ENCODE peak calls at places on chromosomes 5 and 9, in six cellular contexts. One of them, this sample, is unnamed.

GRCh38 chr9:87781331-87781730 is 55.4 kb downstream of the CTSL start:
- DNase-seq in ELF-1: no peak
- DNase-seq in endothelial cell: no peak
- DNase-seq in iris pigment epithelial cell: no peak
- DNase-seq in stimulated activated CD4-positive, alpha-beta T cell treated with anti-CD3 and anti-CD28 coated beads, Interleukin-12 subunit alpha, Interleukin-12 subunit beta, amount 100 ng/mL, for 4 hours: no peak
- DNase-seq in substantia nigra: no peak
- DNase-seq in this sample: no peak

GRCh38 chr5:94480511-94480910 is 137.9 kb downstream of the KIAA0825 start:
- DNase-seq in ELF-1: no peak
- DNase-seq in endothelial cell: no peak
- DNase-seq in iris pigment epithelial cell: no peak
- DNase-seq in stimulated activated CD4-positive, alpha-beta T cell treated with anti-CD3 and anti-CD28 coated beads, Interleukin-12 subunit alpha, Interleukin-12 subunit beta, amount 100 ng/mL, for 4 hours: no peak
- DNase-seq in substantia nigra: no peak
- DNase-seq in this sample: no peak

GRCh38 chr9:124949387-124949786 is 8.5 kb upstream of the GOLGA1 start:
- DNase-seq in ELF-1: no peak
- DNase-seq in endothelial cell: no peak
- DNase-seq in iris pigment epithelial cell: no peak
- DNase-seq in stimulated activated CD4-positive, alpha-beta T cell treated with anti-CD3 and anti-CD28 coated beads, Interleukin-12 subunit alpha, Interleukin-12 subunit beta, amount 100 ng/mL, for 4 hours: no peak
- DNase-seq in substantia nigra: no peak
- DNase-seq in this sample: no peak

GRCh38 chr5:145245354-145245753 is 589.8 kb downstream of the PRELID2 start:
- DNase-seq in ELF-1: peak
- DNase-seq in endothelial cell: no peak
- DNase-seq in iris pigment epithelial cell: peak
- DNase-seq in stimulated activated CD4-positive, alpha-beta T cell treated with anti-CD3 and anti-CD28 coated beads, Interleukin-12 subunit alpha, Interleukin-12 subunit beta, amount 100 ng/mL, for 4 hours: no peak
- DNase-seq in substantia nigra: no peak
- DNase-seq in this sample: no peak

GRCh38 chr5:31825775-31826068 is 186.8 kb downstream of the PDZD2 start:
- DNase-seq in ELF-1: no peak
- DNase-seq in endothelial cell: no peak
- DNase-seq in iris pigment epithelial cell: no peak
- DNase-seq in stimulated activated CD4-positive, alpha-beta T cell treated with anti-CD3 and anti-CD28 coated beads, Interleukin-12 subunit alpha, Interleukin-12 subunit beta, amount 100 ng/mL, for 4 hours: no peak
- DNase-seq in substantia nigra: no peak
- DNase-seq in this sample: no peak

GRCh38 chr5:79330071-79330470 is 94.1 kb downstream of the JMY start:
- DNase-seq in ELF-1: no peak
- DNase-seq in endothelial cell: no peak
- DNase-seq in iris pigment epithelial cell: no peak
- DNase-seq in stimulated activated CD4-positive, alpha-beta T cell treated with anti-CD3 and anti-CD28 coated beads, Interleukin-12 subunit alpha, Interleukin-12 subunit beta, amount 100 ng/mL, for 4 hours: no peak
- DNase-seq in substantia nigra: no peak
- DNase-seq in this sample: no peak

GRCh38 chr5:176676361-176676824 is 29.1 kb downstream of the TSPAN17 start:
- DNase-seq in ELF-1: peak
- DNase-seq in endothelial cell: no peak
- DNase-seq in iris pigment epithelial cell: no peak
- DNase-seq in stimulated activated CD4-positive, alpha-beta T cell treated with anti-CD3 and anti-CD28 coated beads, Interleukin-12 subunit alpha, Interleukin-12 subunit beta, amount 100 ng/mL, for 4 hours: no peak
- DNase-seq in substantia nigra: no peak
- DNase-seq in this sample: no peak

GRCh38 chr9:6640268-6641072 is 5.1 kb downstream of the GLDC start:
- DNase-seq in ELF-1: no peak
- DNase-seq in endothelial cell: no peak
- DNase-seq in iris pigment epithelial cell: no peak
- DNase-seq in stimulated activated CD4-positive, alpha-beta T cell treated with anti-CD3 and anti-CD28 coated beads, Interleukin-12 subunit alpha, Interleukin-12 subunit beta, amount 100 ng/mL, for 4 hours: no peak
- DNase-seq in substantia nigra: no peak
- DNase-seq in this sample: no peak

GRCh38 chr9:105114956-105115728 is 129.3 kb upstream of the SLC44A1 start:
- DNase-seq in ELF-1: no peak
- DNase-seq in endothelial cell: no peak
- DNase-seq in iris pigment epithelial cell: peak
- DNase-seq in stimulated activated CD4-positive, alpha-beta T cell treated with anti-CD3 and anti-CD28 coated beads, Interleukin-12 subunit alpha, Interleukin-12 subunit beta, amount 100 ng/mL, for 4 hours: no peak
- DNase-seq in substantia nigra: no peak
- DNase-seq in this sample: peak

GRCh38 chr9:121921444-121921843 is 171.7 kb downstream of the TTLL11 start:
- DNase-seq in ELF-1: no peak
- DNase-seq in endothelial cell: no peak
- DNase-seq in iris pigment epithelial cell: no peak
- DNase-seq in stimulated activated CD4-positive, alpha-beta T cell treated with anti-CD3 and anti-CD28 coated beads, Interleukin-12 subunit alpha, Interleukin-12 subunit beta, amount 100 ng/mL, for 4 hours: no peak
- DNase-seq in substantia nigra: no peak
- DNase-seq in this sample: no peak

GRCh38 chr5:139368613-139369012 is 14.5 kb downstream of the SLC23A1 start:
- DNase-seq in ELF-1: no peak
- DNase-seq in endothelial cell: no peak
- DNase-seq in iris pigment epithelial cell: peak
- DNase-seq in stimulated activated CD4-positive, alpha-beta T cell treated with anti-CD3 and anti-CD28 coated beads, Interleukin-12 subunit alpha, Interleukin-12 subunit beta, amount 100 ng/mL, for 4 hours: no peak
- DNase-seq in substantia nigra: no peak
- DNase-seq in this sample: no peak

GRCh38 chr5:97096096-97096648 is 46.2 kb downstream of the LIX1 start:
- DNase-seq in ELF-1: no peak
- DNase-seq in endothelial cell: no peak
- DNase-seq in iris pigment epithelial cell: peak
- DNase-seq in stimulated activated CD4-positive, alpha-beta T cell treated with anti-CD3 and anti-CD28 coated beads, Interleukin-12 subunit alpha, Interleukin-12 subunit beta, amount 100 ng/mL, for 4 hours: no peak
- DNase-seq in substantia nigra: peak
- DNase-seq in this sample: no peak

GRCh38 chr9:120382453-120382852 is 197.5 kb downstream of the CDK5RAP2 start:
- DNase-seq in ELF-1: no peak
- DNase-seq in endothelial cell: no peak
- DNase-seq in iris pigment epithelial cell: no peak
- DNase-seq in stimulated activated CD4-positive, alpha-beta T cell treated with anti-CD3 and anti-CD28 coated beads, Interleukin-12 subunit alpha, Interleukin-12 subunit beta, amount 100 ng/mL, for 4 hours: no peak
- DNase-seq in substantia nigra: no peak
- DNase-seq in this sample: no peak